ENCODE peak calls at places on chromosomes 2 and 18, in eight cellular contexts. H, P, G, K, S, V, O and Q are unnamed samples.

GRCh38 chr2:74419345-74419744 is 2.1 kb downstream of the C2orf81 start:
- DNase-seq in K (no peak), G (no peak), S (no peak), P (no peak), O (no peak), V (no peak), H (no peak), Q (no peak)

GRCh38 chr2:234374671-234375245 is 122.1 kb downstream of the ARL4C start:
- DNase-seq in K (no peak), S (peak; percentile 48), H (no peak), G (no peak), O (no peak), V (no peak), P (no peak), Q (no peak)

GRCh38 chr2:147449323-147450080 is 395.3 kb upstream of the ACVR2A start:
- DNase-seq in G (peak; percentile 11), O (no peak), H (peak; percentile 17), S (no peak), P (no peak), V (no peak), K (no peak), Q (no peak)

GRCh38 chr2:223602972-223603371 is 811 bp upstream of the SCG2 start:
- DNase-seq in G (no peak), H (peak; percentile 45), P (no peak), V (no peak), O (no peak), K (peak; percentile 74), S (no peak), Q (no peak)

GRCh38 chr2:226873826-226874225 is 38.0 kb downstream of the RHBDD1 start:
- DNase-seq in V (no peak), K (no peak), P (no peak), G (no peak), S (no peak), O (no peak), H (no peak), Q (no peak)

GRCh38 chr2:9824956-9825720 is 18.1 kb upstream of the TAF1B start:
- DNase-seq in V (no peak), S (no peak), K (peak; percentile 74), G (no peak), O (no peak), P (no peak), H (peak; percentile 28), Q (no peak)

GRCh38 chr2:44778671-44779476 is 162.6 kb upstream of the SIX3 start:
- DNase-seq in K (no peak), S (no peak), H (no peak), G (no peak), P (no peak), O (no peak), V (no peak), Q (no peak)

GRCh38 chr2:173216055-173216454 is 138.6 kb upstream of the CDCA7 start:
- DNase-seq in G (no peak), V (no peak), P (no peak), O (no peak), H (no peak), S (no peak), K (no peak), Q (no peak)

GRCh38 chr2:37877457-37878315 is 47.4 kb upstream of the RMDN2 start:
- DNase-seq in O (no peak), K (peak; percentile 68), P (no peak), H (peak; percentile 32), G (peak; percentile 77), S (no peak), V (no peak), Q (no peak)

GRCh38 chr2:56127773-56128170 is 56.0 kb upstream of the CCDC85A start:
- DNase-seq in K (no peak), O (no peak), G (no peak), H (no peak), V (no peak), P (no peak), S (no peak), Q (no peak)

GRCh38 chr18:79479761-79480161 is 84.0 kb downstream of the NFATC1 start:
- DNase-seq in G (no peak), H (no peak), V (no peak), K (no peak), S (peak; percentile 72), O (peak; percentile 26), P (no peak), Q (no peak)

GRCh38 chr18:79479114-79479760 is 83.5 kb downstream of the NFATC1 start:
- DNase-seq in O (peak; percentile 18), V (no peak), K (no peak), G (no peak), P (no peak), S (peak; percentile 60), H (no peak), Q (no peak)

GRCh38 chr18:79478484-79479113 is 82.9 kb downstream of the NFATC1 start:
- DNase-seq in O (peak; percentile 16), V (no peak), P (no peak), S (peak; percentile 70), K (no peak), H (no peak), G (no peak), Q (no peak)

GRCh38 chr18:79480171-79480981 is 84.6 kb downstream of the NFATC1 start:
- DNase-seq in H (no peak), S (peak; percentile 66), O (peak; percentile 23), G (no peak), V (no peak), P (no peak), K (no peak), Q (no peak)

GRCh38 chr18:79481041-79481790 is 85.5 kb downstream of the NFATC1 start:
- DNase-seq in H (no peak), G (no peak), V (no peak), O (peak; percentile 20), K (no peak), S (peak; percentile 43), P (no peak), Q (no peak)
- H3K4me1 ChIP-seq in H (peaks cover 20% of the 10 kb centered on the region), G (peaks cover 17% of the 10 kb centered on the region), V (no peaks in the 10 kb centered on the region), O (no peaks in the 10 kb centered on the region), K (peaks cover 16% of the 10 kb centered on the region), S (no peaks in the 10 kb centered on the region), P (no peaks in the 10 kb centered on the region), Q (no peaks in the 10 kb centered on the region)

GRCh38 chr2:46984034-46984433 is 68.4 kb upstream of the MCFD2 start:
- DNase-seq in H (no peak), G (no peak), P (no peak), O (no peak), V (no peak), K (no peak), S (no peak), Q (no peak)

GRCh38 chr2:46985512-46985911 is 69.9 kb upstream of the MCFD2 start:
- DNase-seq in V (peak; percentile 56), H (peak; percentile 36), G (no peak), K (peak; percentile 47), O (no peak), P (no peak), S (no peak), Q (no peak)

GRCh38 chr2:46983065-46983801 is 67.6 kb upstream of the MCFD2 start:
- DNase-seq in S (no peak), G (no peak), P (peak; percentile 33), V (no peak), H (peak; percentile 51), O (peak; percentile 69), K (peak; percentile 75), Q (no peak)

GRCh38 chr2:46982356-46983064 is 66.9 kb upstream of the MCFD2 start:
- DNase-seq in K (no peak), P (no peak), H (no peak), O (no peak), V (no peak), G (no peak), S (no peak), Q (no peak)

GRCh38 chr2:46984642-46985476 is 69.3 kb upstream of the MCFD2 start:
- DNase-seq in K (peak; percentile 97), S (peak; percentile 88), V (peak; percentile 87), P (no peak), O (peak; percentile 88), G (no peak), H (peak; percentile 96), Q (peak; percentile 86)
- H3K27ac ChIP-seq in K (peak overlapping the region; percentile 82), S (peak overlapping the region; percentile 16), V (peak overlapping the region; percentile 76), P (peak overlapping the region; percentile 83), O (peak overlapping the region; percentile 87), G (peak overlapping the region; percentile 88), H (peak overlapping the region; percentile 89), Q (peak overlapping the region; percentile 84)

GRCh38 chr2:135121016-135121657 is 69.0 kb downstream of the RAB3GAP1 start:
- DNase-seq in K (no peak), S (no peak), H (no peak), P (no peak), O (no peak), G (no peak), V (no peak), Q (no peak)

GRCh38 chr2:135124924-135125886 is 73.1 kb downstream of the RAB3GAP1 start:
- DNase-seq in P (no peak), V (no peak), O (no peak), S (no peak), G (no peak), H (no peak), K (peak; percentile 17), Q (peak; percentile 67)

GRCh38 chr2:135130751-135131150 is 78.7 kb downstream of the RAB3GAP1 start:
- DNase-seq in H (no peak), G (no peak), K (no peak), V (no peak), S (no peak), P (no peak), O (no peak), Q (no peak)

DNA sequence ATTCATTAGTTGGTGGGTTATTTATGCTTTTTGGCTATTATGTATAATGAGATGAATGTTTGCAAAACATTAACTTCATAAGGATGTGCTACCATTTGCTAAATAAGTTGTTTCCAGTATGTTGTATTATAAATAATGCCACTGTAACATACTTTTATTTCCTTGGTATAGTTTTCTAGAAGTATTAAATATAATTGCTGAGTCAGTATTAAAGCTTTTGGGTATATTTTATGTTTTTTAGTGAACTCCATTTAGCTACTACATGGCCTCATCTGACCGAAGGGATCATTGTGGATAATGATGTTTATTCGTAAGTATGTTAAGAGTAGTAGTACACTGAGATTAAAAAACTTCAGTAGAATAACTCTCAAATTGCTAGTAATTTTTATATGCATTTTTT is 73.8 kb downstream of the RAB3GAP1 start:
- DNase-seq in O (no peak), S (no peak), P (no peak), H (no peak), G (no peak), V (no peak), K (no peak), Q (no peak)
- TF ChIP-seq CTCF in O (no peak), S (no peak), P (no peak), H (no peak), G (no peak), V (no peak), K (no peak), Q (no peak)

GRCh38 chr2:85745619-85746018 is 8.2 kb upstream of the ATOH8 start:
- DNase-seq in S (no peak), H (no peak), P (no peak), O (no peak), G (no peak), K (no peak), V (no peak), Q (no peak)

GRCh38 chr2:85747441-85747840 is 6.3 kb upstream of the ATOH8 start:
- DNase-seq in H (no peak), O (no peak), G (no peak), K (no peak), S (no peak), P (no peak), V (no peak), Q (no peak)

GRCh38 chr2:85746313-85747004 is 7.3 kb upstream of the ATOH8 start:
- DNase-seq in O (no peak), S (no peak), G (no peak), H (no peak), K (no peak), P (no peak), V (no peak), Q (no peak)

GRCh38 chr2:85748948-85749875 is 4.6 kb upstream of the ATOH8 start:
- DNase-seq in P (no peak), G (no peak), O (no peak), H (peak; percentile 59), S (peak; percentile 54), K (no peak), V (no peak), Q (no peak)

GRCh38 chr2:85748039-85748438 is 5.8 kb upstream of the ATOH8 start:
- DNase-seq in K (no peak), O (no peak), V (no peak), P (no peak), G (no peak), H (no peak), S (no peak), Q (no peak)
- H3K4me1 ChIP-seq in K (peaks cover 35% of the 10 kb centered on the region), O (peaks cover 73% of the 10 kb centered on the region), V (peaks cover 37% of the 10 kb centered on the region), P (peaks cover 43% of the 10 kb centered on the region), G (peaks cover 24% of the 10 kb centered on the region), H (peaks cover 26% of the 10 kb centered on the region), S (peaks cover 38% of the 10 kb centered on the region), Q (no peaks in the 10 kb centered on the region)